ENCODE peak calls at places on chromosome 10, in nine cellular contexts. J is left ventricle myocardium inferior, T is heart right ventricle, Q is lower lobe of right lung, I is uterus, A is body of pancreas, W is GM06990, O is neural progenitor cell, V is fibroblast of mammary gland. K is an unnamed sample.

GRCh38 chr10:51700228-51700835 is 937 bp upstream of the CSTF2T start:
- DNase-seq in J (no peak), T (no peak), Q (no peak), I (peak), A (peak), W (no peak), O (peak), V (no peak), K (peak)

GRCh38 chr10:71727429-71728217 is 8.0 kb upstream of the C10orf105 start:
- DNase-seq in J (peak), T (peak), Q (peak), I (peak), A (peak), W (peak), O (no peak), V (peak), K (no peak)

GRCh38 chr10:35400600-35401268 is 64.4 kb downstream of the CCNY start:
- DNase-seq in J (no peak), T (no peak), Q (no peak), I (no peak), A (no peak), W (no peak), O (no peak), V (no peak), K (no peak)

GRCh38 chr10:27319752-27320561 is 79.4 kb upstream of the ACBD5 start:
- DNase-seq in J (peak), T (peak), Q (peak), I (peak), A (peak), W (peak), O (peak), V (peak), K (peak)

GRCh38 chr10:9234191-9234590 is 1179.7 kb downstream of the GATA3 start:
- DNase-seq in J (no peak), T (no peak), Q (no peak), I (no peak), A (no peak), W (no peak), O (no peak), V (no peak), K (no peak)

GRCh38 chr10:74223755-74224530 is 72.9 kb downstream of the ADK start:
- DNase-seq in J (no peak), T (no peak), Q (no peak), I (no peak), A (no peak), W (no peak), O (no peak), V (peak), K (no peak)

GRCh38 chr10:124532106-124532641 is 70.6 kb downstream of the LHPP start:
- DNase-seq in J (no peak), T (no peak), Q (no peak), I (no peak), A (no peak), W (no peak), O (peak), V (no peak), K (peak)

GRCh38 chr10:43160919-43161251 is 22.6 kb downstream of the CSGALNACT2 start:
- DNase-seq in J (no peak), T (no peak), Q (no peak), I (no peak), A (no peak), W (no peak), O (no peak), V (no peak), K (no peak)

GRCh38 chr10:110919971-110920881 is 822 bp downstream of the SHOC2 start:
- DNase-seq in J (no peak), T (peak), Q (peak), I (peak), A (peak), W (peak), O (peak), V (peak), K (peak)

GRCh38 chr10:89891006-89891405 is 189.6 kb downstream of the KIF20B start:
- DNase-seq in J (no peak), T (no peak), Q (no peak), I (no peak), A (no peak), W (no peak), O (no peak), V (no peak), K (no peak)

GRCh38 chr10:93599335-93599734 is 1.7 kb downstream of the RBP4 start:
- DNase-seq in J (no peak), T (no peak), Q (no peak), I (no peak), A (no peak), W (no peak), O (no peak), V (no peak), K (peak)

GRCh38 chr10:11450427-11450826 is 161.0 kb downstream of the USP6NL start:
- DNase-seq in J (no peak), T (no peak), Q (no peak), I (no peak), A (no peak), W (no peak), O (no peak), V (no peak), K (no peak)

GRCh38 chr10:100826983-100827818 is 81.8 kb downstream of the PAX2 start:
- DNase-seq in J (no peak), T (no peak), Q (no peak), I (no peak), A (peak), W (peak), O (peak), V (no peak), K (peak)

GRCh38 chr10:99927719-99928280 is 81.9 kb downstream of the DNMBP start:
- DNase-seq in J (no peak), T (no peak), Q (no peak), I (no peak), A (peak), W (no peak), O (peak), V (no peak), K (no peak)

GRCh38 chr10:132385721-132386418 is 11.1 kb upstream of the PWWP2B start:
- DNase-seq in J (no peak), T (no peak), Q (peak), I (peak), A (no peak), W (no peak), O (no peak), V (no peak), K (no peak)

GRCh38 chr10:90175161-90175681 is 473.8 kb downstream of the KIF20B start:
- DNase-seq in J (peak), T (peak), Q (no peak), I (no peak), A (no peak), W (no peak), O (no peak), V (peak), K (no peak)

GRCh38 chr10:484441-484924 is 205.0 kb downstream of the DIP2C start:
- DNase-seq in J (no peak), T (no peak), Q (no peak), I (no peak), A (peak), W (no peak), O (peak), V (no peak), K (peak)

GRCh38 chr10:63210611-63211196 is 77.6 kb downstream of the NRBF2 start:
- DNase-seq in J (no peak), T (no peak), Q (no peak), I (no peak), A (no peak), W (peak), O (no peak), V (peak), K (no peak)

GRCh38 chr10:109922353-109922975 is 847 bp downstream of the XPNPEP1 start:
- DNase-seq in J (no peak), T (no peak), Q (no peak), I (no peak), A (no peak), W (no peak), O (no peak), V (no peak), K (no peak)

GRCh38 chr10:930415-931325 is 835 bp downstream of the LARP4B start:
- DNase-seq in J (peak), T (peak), Q (peak), I (peak), A (peak), W (peak), O (peak), V (peak), K (peak)

GRCh38 chr10:132360766-132361447 is 28.9 kb downstream of the LRRC27 start:
- DNase-seq in J (no peak), T (peak), Q (no peak), I (no peak), A (no peak), W (no peak), O (peak), V (no peak), K (peak)

GRCh38 chr10:92222603-92223275 is 68.1 kb downstream of the CPEB3 start:
- DNase-seq in J (no peak), T (no peak), Q (no peak), I (no peak), A (no peak), W (no peak), O (no peak), V (peak), K (no peak)

GRCh38 chr10:122703483-122704448 is 4.1 kb upstream of the C10orf120 start:
- DNase-seq in J (peak), T (peak), Q (peak), I (peak), A (peak), W (peak), O (peak), V (peak), K (peak)

GRCh38 chr10:125048101-125048864 is 106.4 kb downstream of the ZRANB1 start:
- DNase-seq in J (peak), T (peak), Q (peak), I (peak), A (peak), W (peak), O (peak), V (peak), K (peak)

GRCh38 chr10:122251459-122252255 is 19.4 kb upstream of the BTBD16 start:
- DNase-seq in J (no peak), T (no peak), Q (no peak), I (no peak), A (no peak), W (no peak), O (no peak), V (no peak), K (peak)

GRCh38 chr10:120462018-120462682 is 5.1 kb downstream of the PLPP4 start:
- DNase-seq in J (no peak), T (no peak), Q (no peak), I (no peak), A (no peak), W (no peak), O (no peak), V (no peak), K (no peak)

GRCh38 chr10:132586731-132587130 is 49.1 kb downstream of the INPP5A start:
- DNase-seq in J (no peak), T (no peak), Q (no peak), I (no peak), A (no peak), W (no peak), O (no peak), V (no peak), K (no peak)

GRCh38 chr10:109889867-109890266 is 33.4 kb downstream of the XPNPEP1 start:
- DNase-seq in J (no peak), T (no peak), Q (no peak), I (no peak), A (no peak), W (no peak), O (no peak), V (peak), K (no peak)

GRCh38 chr10:88317099-88317498 is 266.0 kb downstream of the RNLS start:
- DNase-seq in J (no peak), T (no peak), Q (no peak), I (no peak), A (no peak), W (no peak), O (no peak), V (no peak), K (no peak)

GRCh38 chr10:88315746-88316145 is 267.4 kb downstream of the RNLS start:
- DNase-seq in J (no peak), T (no peak), Q (no peak), I (no peak), A (no peak), W (no peak), O (no peak), V (peak), K (no peak)

GRCh38 chr10:88316292-88316861 is 266.7 kb downstream of the RNLS start:
- DNase-seq in J (no peak), T (no peak), Q (no peak), I (no peak), A (no peak), W (no peak), O (no peak), V (no peak), K (no peak)

GRCh38 chr10:88319960-88320517 is 263.1 kb downstream of the RNLS start:
- DNase-seq in J (no peak), T (no peak), Q (no peak), I (no peak), A (no peak), W (no peak), O (no peak), V (no peak), K (no peak)

GRCh38 chr10:88318803-88319202 is 264.3 kb downstream of the RNLS start:
- DNase-seq in J (no peak), T (no peak), Q (no peak), I (no peak), A (no peak), W (no peak), O (no peak), V (peak), K (peak)
- TF ChIP-seq CTCF in J (peak), T (peak), Q (no peak), I (no peak), A (peak), W (peak), O (peak), V (peak), K (peak)

GRCh38 chr10:78456649-78457400 is 423.2 kb downstream of the RPS24 start:
- DNase-seq in J (no peak), T (no peak), Q (no peak), I (no peak), A (no peak), W (no peak), O (no peak), V (no peak), K (no peak)
- H3K4me3 ChIP-seq in J (no peak), T (no peak), Q (no peak), I (no peak), A (no peak), W (no peak), O (no peak), V (no peak), K (no peak)

GRCh38 chr10:112799038-112799437 is 151.0 kb upstream of the TCF7L2 start:
- DNase-seq in J (no peak), T (no peak), Q (no peak), I (no peak), A (no peak), W (no peak), O (no peak), V (no peak), K (peak)

GRCh38 chr10:112801748-112802147 is 148.3 kb upstream of the TCF7L2 start:
- DNase-seq in J (no peak), T (no peak), Q (no peak), I (no peak), A (no peak), W (no peak), O (no peak), V (no peak), K (no peak)

GRCh38 chr10:112799726-112800510 is 150.1 kb upstream of the TCF7L2 start:
- DNase-seq in J (no peak), T (no peak), Q (no peak), I (no peak), A (peak), W (no peak), O (no peak), V (no peak), K (no peak)

GRCh38 chr10:112802411-112803060 is 147.5 kb upstream of the TCF7L2 start:
- DNase-seq in J (no peak), T (no peak), Q (no peak), I (no peak), A (no peak), W (no peak), O (no peak), V (no peak), K (no peak)

DNA sequence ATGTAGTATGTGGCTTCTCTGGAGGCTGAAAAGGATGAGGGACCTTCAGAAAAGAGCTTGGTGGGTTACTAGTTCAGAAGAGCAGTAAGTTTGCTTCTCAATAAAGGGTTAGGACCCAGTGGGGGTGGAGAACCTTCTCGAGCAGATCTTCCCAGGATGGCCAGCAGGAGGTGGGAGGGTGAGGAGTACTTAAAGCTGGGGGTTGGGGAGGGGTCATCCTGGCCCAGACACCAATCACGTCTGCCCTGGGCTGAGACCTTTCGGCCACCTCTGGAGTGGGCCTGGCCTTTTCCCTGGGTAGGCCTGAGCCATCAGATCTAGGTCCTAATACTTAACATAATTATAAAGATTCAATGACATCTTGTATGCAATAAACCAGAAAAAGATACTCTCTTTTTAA is 149.0 kb upstream of the TCF7L2 start:
- DNase-seq in J (no peak), T (no peak), Q (no peak), I (no peak), A (no peak), W (no peak), O (no peak), V (no peak), K (peak)
- TF ChIP-seq CTCF in J (no peak), T (no peak), Q (no peak), I (no peak), A (no peak), W (no peak), O (no peak), V (no peak), K (peak)

DNA sequence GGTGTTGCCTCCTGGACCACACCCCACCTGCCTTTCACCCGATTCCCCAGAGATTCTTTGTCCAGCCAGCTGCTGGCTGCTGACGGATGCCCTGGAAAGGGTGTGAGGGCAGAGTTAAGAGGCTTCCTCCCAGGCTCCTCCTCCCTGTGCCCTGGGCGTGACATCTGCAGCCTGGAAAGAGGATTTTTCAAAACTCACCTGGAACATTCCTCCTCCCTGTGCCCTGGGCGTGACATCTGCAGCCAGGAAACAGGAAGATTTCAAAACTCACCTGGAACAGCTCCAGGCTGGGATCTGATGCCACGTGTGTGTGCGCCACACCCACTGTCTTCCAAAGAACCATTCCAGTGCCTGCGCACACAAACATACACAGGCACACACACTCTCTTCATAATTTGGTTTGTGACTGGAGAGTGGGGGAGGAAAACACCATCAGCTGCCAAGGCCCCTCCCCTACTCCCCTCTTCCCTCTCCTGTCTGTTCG is 5.2 kb downstream of the MARVELD1 start:
- DNase-seq in J (no peak), T (no peak), Q (peak), I (peak), A (peak), W (no peak), O (peak), V (peak), K (no peak)
- H3K4me3 ChIP-seq in J (no peak), T (no peak), Q (no peak), I (no peak), A (no peak), W (no peak), O (no peak), V (no peak), K (no peak)

DNA sequence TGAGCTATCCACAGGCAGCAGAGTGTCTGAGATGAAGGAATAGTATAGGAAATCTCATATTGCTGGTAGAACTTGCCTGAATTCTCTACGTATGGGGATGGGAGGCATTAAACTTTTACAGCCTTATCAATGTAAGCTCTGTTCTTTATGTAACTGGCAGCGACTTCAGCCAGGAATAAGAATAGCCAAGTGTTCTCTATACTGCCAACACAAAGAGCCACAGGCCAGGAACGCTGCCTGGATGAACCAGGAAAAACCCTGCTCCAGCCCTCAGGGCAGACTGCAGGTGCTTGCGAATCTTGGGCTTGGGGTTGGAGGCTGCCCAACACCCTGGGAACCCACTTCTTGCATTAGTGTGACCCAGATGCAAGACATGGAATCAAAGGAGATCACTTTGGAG is 6.1 kb upstream of the OLAH start:
- DNase-seq in J (no peak), T (no peak), Q (no peak), I (no peak), A (no peak), W (no peak), O (no peak), V (no peak), K (no peak)
- TF ChIP-seq CTCF in J (no peak), T (no peak), Q (no peak), I (no peak), A (no peak), W (no peak), O (no peak), V (no peak), K (no peak)